ENCODE peak calls at places on chromosomes 1 and 21, in four cellular contexts. C is fibroblast of lung, K is left ventricle myocardium inferior, J is Peyer's patch. M is an unnamed sample.

GRCh38 chr1:29416825-29417557 is 180.7 kb downstream of the PTPRU start:
- DNase-seq in C (peak; percentile 66), K (no peak), J (no peak), M (no peak)

GRCh38 chr1:58755468-58755872 is 28.4 kb downstream of the JUN start:
- DNase-seq in C (peak; percentile 100), K (peak; percentile 28), J (peak; percentile 85), M (no peak)

GRCh38 chr1:152047954-152048640 is 11.3 kb upstream of the S100A11 start:
- DNase-seq in C (peak; percentile 100), K (peak; percentile 90), J (peak; percentile 96), M (peak; percentile 86)

GRCh38 chr1:19439464-19440171 is 45.7 kb downstream of the CAPZB start:
- DNase-seq in C (no peak), K (peak; percentile 68), J (peak; percentile 63), M (no peak)

GRCh38 chr1:84365225-84366221 is 32.8 kb upstream of the DNASE2B start:
- DNase-seq in C (peak; percentile 99), K (no peak), J (peak; percentile 75), M (no peak)

GRCh38 chr21:38987551-38988210 is 182.0 kb downstream of the ETS2 start:
- DNase-seq in C (no peak), K (no peak), J (no peak), M (no peak)

GRCh38 chr1:209884665-209885117 is 53.3 kb upstream of the SYT14 start:
- DNase-seq in C (peak; percentile 100), K (no peak), J (peak; percentile 77), M (no peak)

GRCh38 chr21:45891388-45892155 is 90.0 kb upstream of the COL6A1 start:
- DNase-seq in C (no peak), K (no peak), J (no peak), M (no peak)

GRCh38 chr1:56576880-56577858 is 2.2 kb downstream of the PLPP3 start:
- DNase-seq in C (peak; percentile 38), K (no peak), J (no peak), M (no peak)

GRCh38 chr1:56578664-56578962 is 750 bp downstream of the PLPP3 start:
- DNase-seq in C (no peak), K (no peak), J (no peak), M (no peak)

GRCh38 chr1:56580771-56581170 is 1.4 kb upstream of the PLPP3 start:
- DNase-seq in C (no peak), K (no peak), J (no peak), M (no peak)

GRCh38 chr1:56577859-56578663 is 1.3 kb downstream of the PLPP3 start:
- DNase-seq in C (peak; percentile 71), K (peak; percentile 46), J (peak; percentile 69), M (peak; percentile 12)

DNA sequence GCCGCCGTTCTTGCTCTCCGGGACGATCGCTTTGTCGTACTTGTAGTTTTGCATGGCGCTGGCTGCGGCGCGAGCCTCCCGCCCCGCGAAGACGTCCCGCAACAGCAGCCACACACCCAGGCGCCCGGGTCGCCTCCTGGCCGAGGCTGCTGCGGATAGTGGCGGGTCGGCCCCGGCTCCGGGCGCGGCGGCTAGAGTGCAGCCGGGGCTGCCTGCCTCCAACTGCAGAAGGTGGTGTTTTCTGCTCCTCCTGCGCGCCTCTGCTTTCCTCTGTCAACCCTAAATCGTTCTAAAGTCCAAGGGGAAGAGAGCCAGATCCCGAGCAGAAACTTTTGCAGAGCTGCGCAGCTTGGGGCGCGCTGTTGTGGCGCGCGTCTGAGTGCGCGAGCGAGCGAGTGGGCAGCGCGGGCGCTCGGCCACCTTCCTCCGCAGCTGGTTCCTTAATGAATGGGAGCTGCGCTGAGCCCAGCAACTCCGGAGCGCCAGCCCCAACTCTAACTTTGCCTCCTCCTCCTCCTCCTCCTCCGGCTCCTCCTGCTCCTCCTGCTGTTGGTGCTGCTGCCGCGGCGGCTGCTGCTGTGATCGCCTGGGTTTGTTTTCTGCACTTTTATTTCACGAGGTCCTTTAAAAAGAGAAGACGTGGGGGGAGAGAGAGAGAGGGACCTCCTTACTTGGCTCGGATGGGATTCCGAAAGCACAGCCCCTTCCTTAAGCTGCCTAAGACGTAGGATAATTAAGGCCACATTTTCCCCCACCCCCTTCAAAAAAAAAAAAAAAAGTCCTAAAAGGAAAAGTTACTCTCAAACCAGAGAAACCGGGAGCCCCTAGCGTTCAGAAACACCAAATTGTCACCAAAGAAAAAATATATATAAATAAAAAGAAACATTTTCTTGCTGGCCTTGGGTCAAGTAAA is at the start of gene PLPP3:
- DNase-seq in C (peak; percentile 93), K (peak; percentile 87), J (peak; percentile 86), M (peak; percentile 8)
- H3K27ac ChIP-seq in C (peak within 1 kb of the TSS; percentile 85), K (peak within 1 kb of the TSS; percentile 97), J (peak within 1 kb of the TSS; percentile 84), M (peak within 1 kb of the TSS; percentile 94)

GRCh38 chr1:111474106-111474505 is 322 bp downstream of the C1orf162 start:
- DNase-seq in C (no peak), K (no peak), J (no peak), M (no peak)

GRCh38 chr1:111475706-111476105 is 1.9 kb downstream of the C1orf162 start:
- DNase-seq in C (no peak), K (no peak), J (no peak), M (no peak)

GRCh38 chr1:111474521-111474920 is 737 bp downstream of the C1orf162 start:
- DNase-seq in C (no peak), K (no peak), J (no peak), M (no peak)

GRCh38 chr1:111476214-111476613 is 2.4 kb downstream of the C1orf162 start:
- DNase-seq in C (no peak), K (no peak), J (no peak), M (no peak)

GRCh38 chr1:111476761-111477309 is 3.1 kb downstream of the C1orf162 start:
- DNase-seq in C (no peak), K (no peak), J (peak; percentile 68), M (no peak)
- H3K4me1 ChIP-seq in C (no peaks in the 10 kb centered on the region), K (peaks cover 51% of the 10 kb centered on the region), J (peaks cover 12% of the 10 kb centered on the region), M (peaks cover 32% of the 10 kb centered on the region)

GRCh38 chr1:205670143-205670431 is 10.2 kb downstream of the SLC45A3 start:
- DNase-seq in C (no peak), K (no peak), J (no peak), M (no peak)
- H3K4me3 ChIP-seq in C (no peak overlapping the region), K (no peak overlapping the region), J (no peak overlapping the region), M (no peak overlapping the region)

GRCh38 chr1:101992816-101993575 is 3.7 kb downstream of the OLFM3 start:
- DNase-seq in C (no peak), K (no peak), J (no peak), M (no peak)
- H3K27ac ChIP-seq in C (no peak overlapping the region), K (no peak overlapping the region), J (no peak overlapping the region), M (no peak overlapping the region)

GRCh38 chr1:12335815-12336214 is 106.0 kb downstream of the VPS13D start:
- DNase-seq in C (no peak), K (no peak), J (no peak), M (no peak)
- H3K4me1 ChIP-seq in C (no peaks in the 10 kb centered on the region), K (peaks cover 65% of the 10 kb centered on the region), J (no peaks in the 10 kb centered on the region), M (peaks cover 30% of the 10 kb centered on the region)

GRCh38 chr1:6495041-6495441 is 3.6 kb upstream of the PLEKHG5 start:
- DNase-seq in C (no peak), K (peak; percentile 28), J (no peak), M (no peak)

GRCh38 chr1:6496360-6496704 is 4.9 kb upstream of the PLEKHG5 start:
- DNase-seq in C (no peak), K (peak; percentile 31), J (no peak), M (no peak)

GRCh38 chr1:6496890-6497214 is 5.4 kb upstream of the PLEKHG5 start:
- DNase-seq in C (no peak), K (peak; percentile 16), J (no peak), M (no peak)

GRCh38 chr1:6494627-6495026 is 3.2 kb upstream of the PLEKHG5 start:
- DNase-seq in C (no peak), K (peak; percentile 59), J (no peak), M (no peak)

DNA sequence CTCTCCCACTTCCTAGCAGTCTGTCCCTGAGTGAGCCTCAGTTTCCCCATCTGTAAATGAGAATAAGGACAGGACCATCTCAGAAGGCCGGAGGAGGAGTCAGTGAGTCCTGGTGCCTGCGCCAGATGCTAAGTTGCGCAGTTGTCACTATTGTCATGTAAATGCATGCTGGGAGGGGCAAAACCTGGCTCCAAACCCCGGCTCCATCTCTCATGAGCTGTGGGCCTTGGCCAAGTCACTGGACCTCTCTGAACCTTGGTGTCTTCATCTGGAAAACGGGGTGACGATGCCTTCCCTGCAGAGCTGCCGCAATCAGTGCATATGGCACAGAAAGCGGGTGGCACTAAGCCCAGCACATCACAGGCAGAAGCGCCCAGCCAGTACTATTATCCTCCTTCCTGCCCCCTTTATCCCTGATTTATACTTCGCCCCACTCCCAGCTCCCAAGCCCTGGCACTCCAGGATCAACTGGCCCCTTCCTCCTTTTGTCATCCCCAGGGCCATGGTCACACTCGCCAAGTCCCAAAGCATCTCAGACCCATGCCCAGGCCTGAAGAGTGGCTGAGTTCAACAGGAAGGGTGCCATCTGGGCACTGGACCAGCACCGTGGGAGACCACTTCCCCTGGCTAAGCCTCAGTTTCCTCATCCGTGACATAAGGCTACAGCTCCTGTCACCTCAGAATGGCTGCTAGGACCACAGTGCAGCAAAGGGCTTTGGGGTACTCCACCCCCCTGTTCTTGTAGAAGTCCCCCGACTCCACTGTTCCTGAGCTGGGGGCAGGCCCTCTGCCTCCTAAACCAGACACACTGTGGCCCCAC is 4.3 kb upstream of the PLEKHG5 start:
- DNase-seq in C (no peak), K (peak; percentile 19), J (no peak), M (no peak)
- H3K4me3 ChIP-seq in C (no peak overlapping the region), K (peak overlapping the region; percentile 79), J (no peak overlapping the region), M (peak overlapping the region; percentile 59)

GRCh38 chr1:225479341-225479740 is 51.5 kb upstream of the LBR start:
- DNase-seq in C (no peak), K (no peak), J (no peak), M (no peak)
- H3K27ac ChIP-seq in C (no peak overlapping the region), K (no peak overlapping the region), J (no peak overlapping the region), M (peak overlapping the region; percentile 44)

GRCh38 chr1:201646623-201647022 is 107.7 kb downstream of the NAV1 start:
- DNase-seq in C (no peak), K (no peak), J (no peak), M (no peak)

GRCh38 chr1:201648066-201648910 is 109.4 kb downstream of the NAV1 start:
- DNase-seq in C (peak; percentile 71), K (peak; percentile 66), J (no peak), M (no peak)

GRCh38 chr1:201647722-201648065 is 108.8 kb downstream of the NAV1 start:
- DNase-seq in C (no peak), K (no peak), J (no peak), M (no peak)

GRCh38 chr1:201645956-201646355 is 107.0 kb downstream of the NAV1 start:
- DNase-seq in C (no peak), K (no peak), J (no peak), M (no peak)

GRCh38 chr1:201647094-201647493 is 108.2 kb downstream of the NAV1 start:
- DNase-seq in C (no peak), K (no peak), J (no peak), M (no peak)
- H3K4me1 ChIP-seq in C (peaks cover 27% of the 10 kb centered on the region), K (peaks cover 65% of the 10 kb centered on the region), J (no peaks in the 10 kb centered on the region), M (peaks cover 52% of the 10 kb centered on the region)